ENCODE peak calls at places on chromosomes 13 and 19, in four cellular contexts. Y, E, H and N are unnamed samples.

GRCh38 chr19:40549007-40549708 is 27.5 kb upstream of the SHKBP1 start:
- DNase-seq in H (peak; percentile 68), E (peak; percentile 52), Y (peak; percentile 77), N (no peak)

GRCh38 chr13:92591117-92591516 is 635.5 kb upstream of the GPC6 start:
- DNase-seq in Y (no peak), E (no peak), H (no peak), N (no peak)

GRCh38 chr19:10892256-10892655 is 20.9 kb downstream of the CARM1 start:
- DNase-seq in E (no peak), Y (peak; percentile 92), H (no peak), N (no peak)

GRCh38 chr19:49468746-49469447 is 5.1 kb upstream of the FLT3LG start:
- DNase-seq in Y (peak; percentile 91), H (peak; percentile 44), E (peak; percentile 73), N (peak; percentile 97)

GRCh38 chr13:113297370-113297871 is 382 bp downstream of the LAMP1 start:
- DNase-seq in E (peak; percentile 28), H (no peak), Y (no peak), N (no peak)

GRCh38 chr19:10431254-10431942 is 11.1 kb downstream of the PDE4A start:
- DNase-seq in Y (peak; percentile 59), H (no peak), E (no peak), N (no peak)

GRCh38 chr13:81493144-81493543 is 1152.2 kb upstream of the SPRY2 start:
- DNase-seq in Y (no peak), E (no peak), H (no peak), N (no peak)

GRCh38 chr19:6087074-6087506 is 23.2 kb downstream of the RFX2 start:
- DNase-seq in H (no peak), E (no peak), Y (no peak), N (no peak)

GRCh38 chr13:111314852-111315251 is 5.6 kb upstream of the TEX29 start:
- DNase-seq in Y (no peak), H (no peak), E (no peak), N (no peak)

GRCh38 chr13:114015608-114016295 is 41.9 kb upstream of the C13orf46 start:
- DNase-seq in E (no peak), H (peak; percentile 83), Y (peak; percentile 78), N (no peak)

GRCh38 chr19:6925801-6926751 is 38.7 kb downstream of the ADGRE1 start:
- DNase-seq in H (no peak), Y (no peak), E (no peak), N (no peak)

GRCh38 chr19:11577451-11578341 is at the start of gene ACP5:
- DNase-seq in E (no peak), H (no peak), Y (no peak), N (no peak)

GRCh38 chr13:94173312-94173854 is 306.1 kb downstream of the DCT start:
- DNase-seq in Y (no peak), H (no peak), E (no peak), N (no peak)

GRCh38 chr19:7549749-7550148 is 14.2 kb downstream of the PNPLA6 start:
- DNase-seq in H (no peak), Y (no peak), E (no peak), N (no peak)

GRCh38 chr19:50379602-50380001 is 3.3 kb downstream of the NR1H2 start:
- DNase-seq in H (no peak), Y (no peak), E (no peak), N (no peak)

GRCh38 chr19:29680447-29680846 is 15.2 kb downstream of the PLEKHF1 start:
- DNase-seq in Y (peak; percentile 85), H (no peak), E (peak; percentile 79), N (no peak)

GRCh38 chr19:55210120-55210493 is 806 bp upstream of the PTPRH start:
- DNase-seq in Y (no peak), E (no peak), H (peak; percentile 73), N (no peak)

GRCh38 chr13:48640767-48641166 is 13.0 kb upstream of the CYSLTR2 start:
- DNase-seq in Y (no peak), H (no peak), E (no peak), N (no peak)

GRCh38 chr13:99446242-99446641 is 55.0 kb upstream of the TM9SF2 start:
- DNase-seq in H (no peak), E (no peak), Y (no peak), N (no peak)

GRCh38 chr19:49766938-49767315 is at the start of gene AP2A1:
- DNase-seq in E (no peak), H (no peak), Y (no peak), N (no peak)

GRCh38 chr19:41298327-41298964 is 11.5 kb upstream of the CCDC97 start:
- DNase-seq in Y (peak; percentile 88), E (no peak), H (no peak), N (peak; percentile 90)

GRCh38 chr19:54470991-54471782 is 1.9 kb downstream of the CDC42EP5 start:
- DNase-seq in Y (peak; percentile 59), H (peak; percentile 43), E (no peak), N (no peak)

GRCh38 chr19:53182202-53182601 is 11.0 kb downstream of the ZNF665 start:
- DNase-seq in E (no peak), Y (no peak), H (peak; percentile 15), N (no peak)

GRCh38 chr19:56423276-56423984 is 19.3 kb downstream of the ZNF583 start:
- DNase-seq in E (no peak), Y (no peak), H (no peak), N (no peak)

GRCh38 chr13:99329477-99329876 is 22.3 kb upstream of the GPR183 start:
- DNase-seq in H (no peak), Y (no peak), E (no peak), N (no peak)

GRCh38 chr13:27211771-27212364 is 39.5 kb upstream of the RPL21 start:
- DNase-seq in E (no peak), Y (no peak), H (peak; percentile 16), N (no peak)

GRCh38 chr19:17109962-17110598 is 34.5 kb downstream of the MYO9B start:
- DNase-seq in Y (peak; percentile 76), H (no peak), E (no peak), N (peak; percentile 67)

GRCh38 chr19:41861098-41861768 is 1.2 kb downstream of the RPS19 start:
- DNase-seq in Y (no peak), E (no peak), H (no peak), N (no peak)

GRCh38 chr13:72025836-72026235 is 158.8 kb upstream of the DACH1 start:
- DNase-seq in E (no peak), H (no peak), Y (no peak), N (no peak)

GRCh38 chr13:113765241-113765910 is 6.3 kb downstream of the TMEM255B start:
- DNase-seq in Y (no peak), H (no peak), E (no peak), N (no peak)

GRCh38 chr19:14198384-14199376 is 7.3 kb downstream of the ADGRL1 start:
- DNase-seq in E (no peak), Y (no peak), H (no peak), N (no peak)

GRCh38 chr13:105965910-105966309 is 569.6 kb downstream of the EFNB2 start:
- DNase-seq in Y (no peak), E (no peak), H (no peak), N (no peak)

GRCh38 chr19:13042443-13043130 is 47.3 kb downstream of the NFIX start:
- DNase-seq in H (no peak), E (no peak), Y (no peak), N (no peak)

GRCh38 chr13:47886314-47886713 is 114.8 kb downstream of the SUCLA2 start:
- DNase-seq in H (no peak), E (no peak), Y (no peak), N (no peak)

GRCh38 chr13:49610176-49610575 is 18.1 kb upstream of the ARL11 start:
- DNase-seq in E (no peak), Y (no peak), H (no peak), N (no peak)

DNA sequence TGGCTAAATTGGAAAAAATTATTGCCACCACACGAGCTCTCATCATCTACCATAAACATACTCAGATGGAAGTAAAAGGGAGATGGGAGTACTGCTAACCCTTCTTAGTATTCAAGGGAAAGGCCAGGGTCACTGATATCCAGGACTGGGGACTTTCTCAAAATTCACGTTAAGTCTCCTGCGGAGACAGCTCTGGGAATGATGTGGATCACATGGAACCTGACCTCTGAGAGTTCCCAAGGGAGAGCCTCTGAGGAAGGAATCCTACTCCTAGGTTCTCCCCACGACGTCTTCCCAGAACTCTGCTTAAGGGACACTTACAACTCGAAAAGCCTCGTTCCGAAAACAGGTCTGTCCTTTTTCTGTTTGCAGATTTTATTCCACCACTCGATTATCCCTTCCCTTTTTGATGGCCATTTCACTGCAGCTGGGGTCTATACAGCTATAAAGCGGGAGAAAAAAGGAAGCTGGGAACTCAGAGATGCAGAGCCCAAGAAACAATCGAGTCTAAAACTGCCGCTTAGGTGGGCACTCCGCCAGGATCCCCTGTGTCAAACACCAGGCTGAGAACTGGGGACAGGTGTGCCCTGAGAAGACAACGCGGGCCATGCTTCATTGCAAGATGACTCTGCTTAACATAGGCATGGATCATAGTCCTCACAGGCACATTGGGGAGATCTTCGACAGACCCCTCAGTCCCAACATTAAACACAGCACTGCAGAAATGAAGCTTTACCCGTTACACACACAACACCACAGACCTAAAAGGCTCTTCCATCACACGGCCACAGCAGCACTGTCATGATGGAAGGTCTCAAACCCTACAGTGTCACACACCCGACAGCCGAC is 823 bp upstream of the ZNF567 start:
- DNase-seq in Y (peak; percentile 54), H (no peak), E (no peak), N (no peak)
- H3K4me3 ChIP-seq in Y (peak overlapping the region; percentile 84), H (peak overlapping the region; percentile 82), E (peak overlapping the region; percentile 87), N (peak overlapping the region; percentile 89)

GRCh38 chr19:2810141-2811091 is 9.3 kb upstream of the ZNF554 start:
- DNase-seq in Y (no peak), H (no peak), E (no peak), N (no peak)
- TF ChIP-seq CTCF in Y (no peak), H (no peak), E (no peak), N (no peak)

DNA sequence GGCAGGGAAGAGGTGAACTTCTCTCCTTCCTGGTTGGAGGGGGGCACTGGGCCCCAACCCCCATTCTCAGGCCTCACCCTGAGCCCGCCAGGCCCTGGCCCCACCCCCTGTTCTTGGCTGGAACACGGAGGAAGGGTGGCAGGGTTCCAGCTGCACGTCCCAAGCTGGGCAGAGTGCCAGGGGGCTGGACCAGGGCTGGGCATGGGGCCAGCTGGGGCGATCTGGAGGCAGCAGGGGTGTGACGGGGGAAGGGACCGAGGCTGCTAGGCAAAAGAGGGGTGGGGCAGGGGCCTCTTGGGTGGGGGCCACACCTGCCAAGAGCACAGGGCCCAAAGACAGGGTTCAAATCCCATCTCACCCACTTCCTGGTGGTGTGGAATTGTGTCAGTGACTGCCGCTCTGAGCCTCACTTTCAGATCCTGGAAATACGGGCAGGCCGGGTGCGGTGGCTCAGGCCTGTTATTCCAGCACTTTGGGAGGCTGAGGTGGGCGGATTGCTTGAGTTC is 2.2 kb downstream of the HIF3A start:
- DNase-seq in E (no peak), H (peak; percentile 98), Y (peak; percentile 94), N (peak; percentile 97)
- H3K4me1 ChIP-seq in E (no peaks in the 10 kb centered on the region), H (peaks cover 29% of the 10 kb centered on the region), Y (no peaks in the 10 kb centered on the region), N (peaks cover 75% of the 10 kb centered on the region)

DNA sequence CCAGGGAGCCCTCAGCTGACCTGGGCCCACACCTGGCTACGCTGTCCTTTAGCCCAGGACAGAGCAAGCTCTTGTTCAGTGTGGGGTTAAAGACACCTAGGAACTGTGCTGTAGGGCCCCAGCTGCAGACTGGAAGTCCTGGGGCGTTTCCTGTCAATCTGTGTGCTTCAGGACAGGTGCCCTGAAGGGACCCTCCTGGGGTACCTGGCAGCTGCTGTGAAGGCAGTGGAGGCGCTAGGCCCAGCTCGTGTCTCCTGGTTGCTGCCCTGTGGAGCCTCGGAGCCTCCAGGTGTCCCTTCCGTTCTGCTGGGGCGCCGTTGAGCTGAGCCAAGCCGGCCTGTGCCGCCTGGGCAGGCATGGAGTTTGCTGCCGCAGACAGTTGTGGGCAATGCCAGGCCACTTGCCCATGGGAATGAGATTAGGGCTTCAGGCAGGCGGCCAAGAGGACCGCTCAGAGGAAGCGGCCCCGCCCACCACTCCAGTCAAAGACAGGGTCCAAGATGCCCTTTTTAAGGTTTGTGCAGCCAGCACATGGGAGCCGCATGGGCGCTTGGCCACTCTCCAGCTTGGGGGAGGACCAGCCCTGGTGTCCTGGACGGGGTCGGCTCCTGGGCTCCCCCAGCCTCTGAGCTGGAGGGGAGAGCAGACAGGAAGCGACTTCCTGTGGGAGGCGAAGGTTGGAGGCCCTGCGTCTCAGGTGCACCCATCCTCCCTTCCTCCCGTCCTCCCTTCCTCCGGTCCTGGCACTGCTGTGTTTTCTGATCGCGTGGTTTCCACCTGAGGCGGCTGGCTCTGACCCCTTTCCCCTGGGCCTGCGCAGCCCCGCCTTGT is 4.0 kb downstream of the PTBP1 start:
- DNase-seq in H (no peak), Y (peak; percentile 77), E (no peak), N (peak; percentile 74)
- H3K4me3 ChIP-seq in H (no peak overlapping the region), Y (peak overlapping the region; percentile 81), E (peak overlapping the region; percentile 17), N (peak overlapping the region; percentile 99)